ENCODE peak calls at places on chromosomes 3 and 15, in six cellular contexts. Z is neuronal stem cell, V is IMR-90, T is mesenchymal stem cell, C is H1, E is trophoblast cell. I is an unnamed sample.

GRCh38 chr3:79086514-79086913 is 681.3 kb downstream of the ROBO1 start:
- DNase-seq in Z (peak), V (peak), T (peak), C (peak), E (peak), I (peak)

GRCh38 chr3:127043731-127044510 is 61.0 kb downstream of the PLXNA1 start:
- DNase-seq in Z (no peak), V (no peak), T (no peak), C (no peak), E (no peak), I (no peak)

GRCh38 chr15:95266481-95267061 is 1035.2 kb downstream of the MCTP2 start:
- DNase-seq in Z (no peak), V (peak), T (no peak), C (no peak), E (peak), I (no peak)

GRCh38 chr3:111735271-111735758 is 123.8 kb upstream of the PHLDB2 start:
- DNase-seq in Z (no peak), V (peak), T (peak), C (no peak), E (peak), I (no peak)

GRCh38 chr15:65937476-65937875 is 68.2 kb downstream of the RAB11A start:
- DNase-seq in Z (no peak), V (peak), T (peak), C (no peak), E (no peak), I (no peak)

GRCh38 chr15:63381301-63382192 is at the start of gene CA12:
- DNase-seq in Z (peak), V (peak), T (peak), C (peak), E (peak), I (peak)

GRCh38 chr15:27899583-27900295 is 199.4 kb downstream of the OCA2 start:
- DNase-seq in Z (no peak), V (no peak), T (no peak), C (no peak), E (no peak), I (peak)

GRCh38 chr15:41501191-41501917 is 7.7 kb downstream of the ITPKA start:
- DNase-seq in Z (peak), V (peak), T (peak), C (peak), E (peak), I (no peak)

GRCh38 chr15:48333553-48333952 is 2.3 kb downstream of the DUT start:
- DNase-seq in Z (no peak), V (no peak), T (no peak), C (no peak), E (no peak), I (no peak)

GRCh38 chr3:192408721-192409151 is 318.6 kb downstream of the FGF12 start:
- DNase-seq in Z (peak), V (no peak), T (peak), C (peak), E (no peak), I (peak)

GRCh38 chr3:192915306-192915705 is 2.4 kb downstream of the MB21D2 start:
- DNase-seq in Z (peak), V (peak), T (peak), C (no peak), E (peak), I (peak)

GRCh38 chr15:52261498-52262242 is 33.9 kb downstream of the MYO5C start:
- DNase-seq in Z (peak), V (peak), T (peak), C (peak), E (peak), I (peak)

GRCh38 chr15:82047493-82048446 is 2.0 kb upstream of the MEX3B start:
- DNase-seq in Z (no peak), V (peak), T (peak), C (no peak), E (peak), I (peak)

GRCh38 chr3:102979682-102980378 is 545.0 kb downstream of the ZPLD1 start:
- DNase-seq in Z (no peak), V (peak), T (no peak), C (no peak), E (no peak), I (no peak)

GRCh38 chr15:50797926-50798325 is 32.4 kb upstream of the SPPL2A start:
- DNase-seq in Z (no peak), V (no peak), T (no peak), C (peak), E (peak), I (no peak)

GRCh38 chr15:30046414-30046813 is 36.3 kb upstream of the GOLGA8J start:
- DNase-seq in Z (no peak), V (no peak), T (no peak), C (no peak), E (no peak), I (no peak)

GRCh38 chr3:64190517-64191515 is 34.5 kb downstream of the PRICKLE2 start:
- DNase-seq in Z (no peak), V (peak), T (peak), C (no peak), E (peak), I (no peak)

GRCh38 chr15:77569647-77570186 is 63.0 kb downstream of the LINGO1 start:
- DNase-seq in Z (no peak), V (no peak), T (peak), C (no peak), E (no peak), I (no peak)

GRCh38 chr15:47355759-47356158 is 361.5 kb upstream of the SEMA6D start:
- DNase-seq in Z (no peak), V (no peak), T (peak), C (no peak), E (no peak), I (no peak)

GRCh38 chr15:83561661-83562060 is 92.3 kb upstream of the ADAMTSL3 start:
- DNase-seq in Z (no peak), V (no peak), T (peak), C (no peak), E (peak), I (no peak)

GRCh38 chr3:22971497-22971896 is 231.6 kb upstream of the UBE2E2 start:
- DNase-seq in Z (no peak), V (no peak), T (no peak), C (no peak), E (no peak), I (no peak)

GRCh38 chr3:61218508-61218907 is 32.7 kb downstream of the FHIT start:
- DNase-seq in Z (no peak), V (no peak), T (no peak), C (no peak), E (no peak), I (no peak)

GRCh38 chr3:114252954-114253353 is 15.6 kb upstream of the ZNF80 start:
- DNase-seq in Z (no peak), V (no peak), T (no peak), C (no peak), E (no peak), I (no peak)

GRCh38 chr15:59501531-59502113 is 63.6 kb downstream of the FAM81A start:
- DNase-seq in Z (peak), V (peak), T (peak), C (peak), E (peak), I (peak)

GRCh38 chr3:188061133-188061532 is 92.8 kb upstream of the LPP start:
- DNase-seq in Z (no peak), V (peak), T (peak), C (no peak), E (peak), I (no peak)

GRCh38 chr3:38763569-38763968 is 52.4 kb downstream of the SCN10A start:
- DNase-seq in Z (no peak), V (no peak), T (no peak), C (no peak), E (no peak), I (no peak)

GRCh38 chr15:66657062-66658020 is 44.7 kb upstream of the SMAD6 start:
- DNase-seq in Z (peak), V (no peak), T (no peak), C (peak), E (no peak), I (peak)

GRCh38 chr3:24958910-24959447 is 464.3 kb upstream of the THRB start:
- DNase-seq in Z (no peak), V (no peak), T (no peak), C (no peak), E (no peak), I (no peak)

GRCh38 chr3:24952388-24952787 is 457.7 kb upstream of the THRB start:
- DNase-seq in Z (peak), V (no peak), T (no peak), C (peak), E (no peak), I (peak)

GRCh38 chr3:24953060-24953771 is 458.6 kb upstream of the THRB start:
- DNase-seq in Z (no peak), V (no peak), T (no peak), C (no peak), E (no peak), I (no peak)

GRCh38 chr3:24951186-24951585 is 456.5 kb upstream of the THRB start:
- DNase-seq in Z (no peak), V (no peak), T (no peak), C (no peak), E (no peak), I (no peak)

DNA sequence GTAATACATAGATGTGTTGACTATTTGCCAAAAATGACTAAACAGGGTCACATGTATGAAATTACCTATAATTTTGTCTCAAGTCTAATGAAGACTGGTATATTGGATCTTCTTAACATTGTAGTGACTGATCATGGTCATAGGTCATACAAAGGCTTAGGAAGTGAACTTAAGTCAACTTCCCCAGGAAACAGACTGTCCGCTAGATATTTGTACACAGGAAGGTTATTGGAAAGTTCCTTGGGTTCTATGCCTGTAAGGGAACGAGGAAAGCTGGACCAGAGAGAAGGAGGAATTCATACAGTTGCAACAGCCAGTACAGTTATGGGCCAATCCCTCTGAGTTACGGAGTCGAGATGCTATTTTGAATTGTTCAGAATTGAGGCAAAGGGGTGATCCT is 462.0 kb upstream of the THRB start:
- DNase-seq in Z (no peak), V (no peak), T (no peak), C (no peak), E (no peak), I (no peak)
- H3K14ac ChIP-seq in Z (no peak), V (no peak), T (no peak), C (no peak), E (no peak), I (no peak)

GRCh38 chr3:126004217-126004616 is 35.2 kb downstream of the ROPN1B start:
- DNase-seq in Z (no peak), V (no peak), T (no peak), C (no peak), E (no peak), I (no peak)

GRCh38 chr3:126009181-126009580 is 40.2 kb downstream of the ROPN1B start:
- DNase-seq in Z (no peak), V (no peak), T (no peak), C (no peak), E (no peak), I (no peak)

GRCh38 chr3:126004692-126005091 is 35.7 kb downstream of the ROPN1B start:
- DNase-seq in Z (no peak), V (no peak), T (no peak), C (no peak), E (no peak), I (no peak)

GRCh38 chr3:126005951-126006350 is 37.0 kb downstream of the ROPN1B start:
- DNase-seq in Z (no peak), V (peak), T (peak), C (no peak), E (no peak), I (no peak)

GRCh38 chr3:126008219-126008618 is 39.2 kb downstream of the ROPN1B start:
- DNase-seq in Z (no peak), V (no peak), T (no peak), C (no peak), E (no peak), I (no peak)
- H3K14ac ChIP-seq in Z (peak), V (no peak), T (no peak), C (no peak), E (no peak), I (no peak)

GRCh38 chr3:183873986-183874385 is 10.7 kb downstream of the PARL start:
- DNase-seq in Z (no peak), V (no peak), T (no peak), C (no peak), E (no peak), I (no peak)
- H3K14ac ChIP-seq in Z (no peak), V (no peak), T (no peak), C (no peak), E (no peak), I (no peak)

DNA sequence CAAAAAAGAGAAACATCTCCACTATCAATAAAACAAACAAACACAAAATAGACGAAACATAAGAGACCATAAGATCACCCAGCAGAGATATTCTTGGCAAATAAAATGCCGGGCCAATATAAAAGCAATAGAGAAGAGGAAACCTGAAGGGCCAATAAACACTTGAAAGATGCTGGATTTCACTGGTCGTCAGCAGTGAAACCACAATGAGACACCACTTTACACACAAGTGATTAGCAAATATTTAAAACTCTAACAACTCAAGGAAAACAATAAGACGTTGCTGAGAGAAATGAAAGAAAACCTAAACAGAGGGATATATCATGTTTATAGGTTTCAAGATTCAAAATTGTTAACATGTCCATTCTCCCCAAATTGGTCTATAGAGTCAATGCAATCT is 148.5 kb downstream of the WDR76 start:
- DNase-seq in Z (no peak), V (no peak), T (no peak), C (no peak), E (no peak), I (no peak)
- H3K14ac ChIP-seq in Z (no peak), V (no peak), T (no peak), C (no peak), E (no peak), I (no peak)

DNA sequence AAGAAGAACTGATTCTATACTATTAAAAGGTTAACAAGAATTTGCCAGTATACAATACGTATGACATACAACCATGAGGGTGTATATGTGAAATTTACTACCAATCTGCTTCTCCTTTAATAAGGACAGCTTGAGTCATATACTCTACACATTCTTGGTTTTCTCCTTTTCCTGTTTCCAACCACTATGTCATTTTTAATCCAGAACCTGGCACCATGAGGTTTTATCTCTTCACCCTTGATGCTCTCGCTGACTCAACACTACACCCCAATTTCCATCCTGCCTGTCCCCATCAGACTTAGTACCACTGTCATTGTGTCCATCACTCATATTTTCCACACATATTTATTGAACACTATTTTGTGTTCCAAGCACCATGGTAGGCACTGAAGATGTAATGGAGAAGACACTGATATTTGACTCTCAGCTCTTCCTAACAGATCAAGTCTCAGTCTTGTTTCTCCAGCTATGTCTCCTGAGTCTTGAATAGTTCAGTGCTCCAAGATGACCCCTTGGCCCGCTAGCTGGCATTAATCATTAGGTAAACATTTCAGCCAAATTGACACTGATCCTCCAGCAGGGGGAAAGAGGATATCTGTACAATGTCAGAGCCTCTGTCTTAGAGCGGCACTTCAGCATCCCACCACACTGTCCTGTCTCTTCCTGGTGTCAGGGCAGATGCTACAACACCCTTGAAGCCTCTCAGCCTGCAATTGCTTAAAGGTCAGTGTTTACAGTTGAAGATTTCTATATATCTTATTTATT is 11.2 kb upstream of the COL8A1 start:
- DNase-seq in Z (no peak), V (peak), T (no peak), C (no peak), E (no peak), I (no peak)
- H3K14ac ChIP-seq in Z (no peak), V (peak), T (no peak), C (no peak), E (no peak), I (no peak)

DNA sequence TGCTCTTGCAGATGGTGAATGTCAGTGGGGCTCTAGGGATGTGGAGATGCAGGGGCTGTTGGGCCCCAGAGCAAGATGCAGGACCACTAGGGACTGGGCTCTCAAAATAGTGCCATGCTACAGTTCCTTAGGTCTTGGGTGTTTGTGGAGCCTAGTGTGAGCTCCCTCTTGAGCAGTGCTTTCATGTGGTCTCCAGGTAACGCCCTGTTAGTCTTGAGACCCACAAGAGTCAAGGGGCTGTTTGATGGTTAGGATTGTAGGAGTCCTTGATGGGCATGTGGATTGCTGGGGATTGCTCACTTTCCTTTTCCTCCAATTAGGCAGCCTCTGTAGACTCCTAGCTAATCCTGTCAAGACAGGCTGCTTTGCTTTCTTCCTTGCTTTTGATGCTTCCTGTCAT is 56.0 kb downstream of the CCDC66 start:
- DNase-seq in Z (no peak), V (no peak), T (no peak), C (no peak), E (no peak), I (no peak)
- H3K14ac ChIP-seq in Z (no peak), V (no peak), T (no peak), C (no peak), E (no peak), I (no peak)